ENCODE peak calls at places on chromosomes 6 and 20, in four cellular contexts. Q is mucosa of descending colon, D is H7, C is MV-4-11. V is an unnamed sample.

GRCh38 chr6:150813993-150814359 is 51.5 kb upstream of the MTHFD1L start:
- DNase-seq in C (no peak), Q (no peak), D (no peak), V (no peak)

GRCh38 chr6:27133281-27134227 is 113.9 kb upstream of the PRSS16 start:
- DNase-seq in C (peak), D (peak), Q (peak), V (peak)

GRCh38 chr6:1606533-1607235 is 3.0 kb upstream of the FOXC1 start:
- DNase-seq in C (no peak), D (peak), Q (no peak), V (peak)

GRCh38 chr6:160871320-160871719 is 120.2 kb upstream of the MAP3K4 start:
- DNase-seq in D (no peak), Q (no peak), C (no peak), V (no peak)

GRCh38 chr20:63778034-63778752 is 38.6 kb downstream of the SLC2A4RG start:
- DNase-seq in C (no peak), Q (no peak), D (peak), V (no peak)

GRCh38 chr6:3046295-3046694 is 22.0 kb upstream of the RIPK1 start:
- DNase-seq in C (peak), Q (no peak), D (no peak), V (no peak)

GRCh38 chr20:47790032-47790965 is 5.0 kb upstream of the SULF2 start:
- DNase-seq in D (no peak), Q (no peak), C (no peak), V (no peak)

GRCh38 chr6:122400467-122401089 is 1.1 kb downstream of the HSF2 start:
- DNase-seq in C (no peak), D (no peak), Q (no peak), V (no peak)

V was measured in neural progenitor cell.